ENCODE peak calls at places on chromosome 2, in six cellular contexts. One of them, this sample, is unnamed.

GRCh38 chr2:227407601-227408089 is 19.9 kb upstream of the SCYGR1 start:
- DNase-seq in fibroblast of lung: no peak
- DNase-seq in mammary epithelial cell: peak
- DNase-seq in HepG2: no peak
- DNase-seq in A673: peak
- DNase-seq in PC-3: no peak
- DNase-seq in this sample: peak

GRCh38 chr2:61763605-61764034 is 90.2 kb downstream of the FAM161A start:
- DNase-seq in fibroblast of lung: peak
- DNase-seq in mammary epithelial cell: no peak
- DNase-seq in HepG2: peak
- DNase-seq in A673: peak
- DNase-seq in PC-3: peak
- DNase-seq in this sample: no peak

GRCh38 chr2:227460833-227461232 is 11.1 kb upstream of the AGFG1 start:
- DNase-seq in fibroblast of lung: no peak
- DNase-seq in mammary epithelial cell: no peak
- DNase-seq in HepG2: no peak
- DNase-seq in A673: no peak
- DNase-seq in PC-3: no peak
- DNase-seq in this sample: no peak

GRCh38 chr2:239339726-239340654 is 60.8 kb downstream of the HDAC4 start:
- DNase-seq in fibroblast of lung: no peak
- DNase-seq in mammary epithelial cell: no peak
- DNase-seq in HepG2: no peak
- DNase-seq in A673: no peak
- DNase-seq in PC-3: no peak
- DNase-seq in this sample: no peak

GRCh38 chr2:229407170-229407569 is 136.1 kb upstream of the PID1 start:
- DNase-seq in fibroblast of lung: peak
- DNase-seq in mammary epithelial cell: peak
- DNase-seq in HepG2: peak
- DNase-seq in A673: peak
- DNase-seq in PC-3: peak
- DNase-seq in this sample: peak

GRCh38 chr2:20585710-20586378 is 65.1 kb downstream of the HS1BP3 start:
- DNase-seq in fibroblast of lung: no peak
- DNase-seq in mammary epithelial cell: no peak
- DNase-seq in HepG2: no peak
- DNase-seq in A673: no peak
- DNase-seq in PC-3: no peak
- DNase-seq in this sample: no peak

GRCh38 chr2:24421668-24422067 is 61.3 kb upstream of the ITSN2 start:
- DNase-seq in fibroblast of lung: peak
- DNase-seq in mammary epithelial cell: peak
- DNase-seq in HepG2: peak
- DNase-seq in A673: peak
- DNase-seq in PC-3: peak
- DNase-seq in this sample: no peak

GRCh38 chr2:144989580-144990270 is 469.8 kb upstream of the ZEB2 start:
- DNase-seq in fibroblast of lung: no peak
- DNase-seq in mammary epithelial cell: no peak
- DNase-seq in HepG2: no peak
- DNase-seq in A673: no peak
- DNase-seq in PC-3: no peak
- DNase-seq in this sample: no peak

GRCh38 chr2:20147351-20147750 is 77.6 kb downstream of the SDC1 start:
- DNase-seq in fibroblast of lung: no peak
- DNase-seq in mammary epithelial cell: no peak
- DNase-seq in HepG2: no peak
- DNase-seq in A673: no peak
- DNase-seq in PC-3: no peak
- DNase-seq in this sample: no peak

GRCh38 chr2:233350708-233351107 is 3.6 kb upstream of the DGKD start:
- DNase-seq in fibroblast of lung: peak
- DNase-seq in mammary epithelial cell: peak
- DNase-seq in HepG2: peak
- DNase-seq in A673: peak
- DNase-seq in PC-3: peak
- DNase-seq in this sample: peak

GRCh38 chr2:99771691-99772333 is 282.0 kb upstream of the REV1 start:
- DNase-seq in fibroblast of lung: no peak
- DNase-seq in mammary epithelial cell: no peak
- DNase-seq in HepG2: no peak
- DNase-seq in A673: no peak
- DNase-seq in PC-3: no peak
- DNase-seq in this sample: no peak

GRCh38 chr2:175688241-175688640 is 313.8 kb downstream of the LNPK start:
- DNase-seq in fibroblast of lung: no peak
- DNase-seq in mammary epithelial cell: no peak
- DNase-seq in HepG2: no peak
- DNase-seq in A673: no peak
- DNase-seq in PC-3: no peak
- DNase-seq in this sample: no peak

GRCh38 chr2:159124441-159124911 is 156.0 kb downstream of the TANC1 start:
- DNase-seq in fibroblast of lung: peak
- DNase-seq in mammary epithelial cell: peak
- DNase-seq in HepG2: peak
- DNase-seq in A673: peak
- DNase-seq in PC-3: peak
- DNase-seq in this sample: peak

GRCh38 chr2:60334610-60335009 is 218.8 kb downstream of the BCL11A start:
- DNase-seq in fibroblast of lung: no peak
- DNase-seq in mammary epithelial cell: no peak
- DNase-seq in HepG2: no peak
- DNase-seq in A673: no peak
- DNase-seq in PC-3: no peak
- DNase-seq in this sample: no peak

GRCh38 chr2:233152541-233152940 is 92.4 kb downstream of the INPP5D start:
- DNase-seq in fibroblast of lung: peak
- DNase-seq in mammary epithelial cell: no peak
- DNase-seq in HepG2: no peak
- DNase-seq in A673: no peak
- DNase-seq in PC-3: no peak
- DNase-seq in this sample: no peak

GRCh38 chr2:86323273-86323672 is 14.2 kb downstream of the REEP1 start:
- DNase-seq in fibroblast of lung: no peak
- DNase-seq in mammary epithelial cell: no peak
- DNase-seq in HepG2: no peak
- DNase-seq in A673: no peak
- DNase-seq in PC-3: no peak
- DNase-seq in this sample: no peak

DNA sequence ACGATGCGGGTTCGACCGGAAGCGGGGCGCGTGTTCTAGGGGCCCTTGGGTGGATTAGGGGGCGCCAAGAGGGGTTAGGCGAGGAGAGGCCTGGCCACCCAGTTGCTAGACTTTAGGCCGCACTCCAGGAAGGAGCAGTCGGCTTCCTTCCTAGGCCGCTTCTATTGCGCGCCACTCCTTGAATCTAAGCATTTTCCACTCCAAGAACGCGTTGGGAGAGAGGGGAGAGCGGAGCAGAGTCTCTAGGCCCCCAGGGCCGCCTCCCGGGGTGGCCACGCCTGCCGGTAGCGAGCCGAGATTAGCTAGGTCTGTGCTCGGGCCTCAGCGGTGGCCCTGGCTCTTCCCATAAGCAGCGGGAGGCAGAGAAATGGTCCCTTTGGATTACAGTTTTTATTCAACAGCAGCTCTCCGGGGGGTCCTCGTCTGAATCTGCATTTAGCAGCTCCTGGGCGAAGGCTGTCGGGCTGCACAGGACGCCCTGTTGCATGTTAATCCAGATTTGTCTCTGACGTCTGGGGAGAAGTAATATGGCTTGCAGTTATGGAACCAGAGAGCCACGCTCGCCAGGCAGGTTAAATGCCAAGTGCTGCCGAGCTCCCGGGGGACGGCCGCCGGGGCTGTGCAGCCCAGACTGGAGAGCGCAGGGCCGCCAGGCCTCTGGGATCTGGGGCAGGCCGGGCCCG is 11.4 kb downstream of the MEIS1 start:
- DNase-seq in fibroblast of lung: peak
- DNase-seq in mammary epithelial cell: no peak
- DNase-seq in HepG2: no peak
- DNase-seq in A673: no peak
- DNase-seq in PC-3: no peak
- DNase-seq in this sample: no peak
- TF ChIP-seq EZH2 in fibroblast of lung: no peak
- TF ChIP-seq EZH2 in mammary epithelial cell: no peak
- TF ChIP-seq EZH2 in HepG2: no peak
- TF ChIP-seq EZH2 in A673: no peak
- TF ChIP-seq EZH2 in PC-3: no peak
- TF ChIP-seq EZH2 in this sample: no peak

GRCh38 chr2:74512744-74513604 is 1.3 kb upstream of the TLX2 start:
- DNase-seq in fibroblast of lung: no peak
- DNase-seq in mammary epithelial cell: no peak
- DNase-seq in HepG2: peak
- DNase-seq in A673: no peak
- DNase-seq in PC-3: no peak
- DNase-seq in this sample: no peak

GRCh38 chr2:74513605-74514367 is 464 bp upstream of the TLX2 start:
- DNase-seq in fibroblast of lung: no peak
- DNase-seq in mammary epithelial cell: no peak
- DNase-seq in HepG2: no peak
- DNase-seq in A673: peak
- DNase-seq in PC-3: peak
- DNase-seq in this sample: no peak

GRCh38 chr2:74514368-74515270 is at the start of gene TLX2:
- DNase-seq in fibroblast of lung: no peak
- DNase-seq in mammary epithelial cell: no peak
- DNase-seq in HepG2: no peak
- DNase-seq in A673: peak
- DNase-seq in PC-3: peak
- DNase-seq in this sample: no peak

GRCh38 chr2:74510272-74510671 is 2.8 kb upstream of the PCGF1 start:
- DNase-seq in fibroblast of lung: no peak
- DNase-seq in mammary epithelial cell: no peak
- DNase-seq in HepG2: no peak
- DNase-seq in A673: no peak
- DNase-seq in PC-3: no peak
- DNase-seq in this sample: no peak

GRCh38 chr2:74511104-74511989 is 2.9 kb upstream of the TLX2 start:
- DNase-seq in fibroblast of lung: no peak
- DNase-seq in mammary epithelial cell: no peak
- DNase-seq in HepG2: no peak
- DNase-seq in A673: no peak
- DNase-seq in PC-3: peak
- DNase-seq in this sample: no peak
- TF ChIP-seq EZH2 in fibroblast of lung: no peak
- TF ChIP-seq EZH2 in mammary epithelial cell: no peak
- TF ChIP-seq EZH2 in HepG2: no peak
- TF ChIP-seq EZH2 in A673: no peak
- TF ChIP-seq EZH2 in PC-3: no peak
- TF ChIP-seq EZH2 in this sample: peak

GRCh38 chr2:118806797-118807667 is 40.4 kb downstream of the EN1 start:
- DNase-seq in fibroblast of lung: no peak
- DNase-seq in mammary epithelial cell: no peak
- DNase-seq in HepG2: no peak
- DNase-seq in A673: no peak
- DNase-seq in PC-3: no peak
- DNase-seq in this sample: no peak

GRCh38 chr2:118808429-118808809 is 39.0 kb downstream of the EN1 start:
- DNase-seq in fibroblast of lung: no peak
- DNase-seq in mammary epithelial cell: no peak
- DNase-seq in HepG2: no peak
- DNase-seq in A673: no peak
- DNase-seq in PC-3: no peak
- DNase-seq in this sample: no peak

GRCh38 chr2:118810766-118811165 is 36.7 kb downstream of the EN1 start:
- DNase-seq in fibroblast of lung: no peak
- DNase-seq in mammary epithelial cell: no peak
- DNase-seq in HepG2: no peak
- DNase-seq in A673: no peak
- DNase-seq in PC-3: no peak
- DNase-seq in this sample: no peak

GRCh38 chr2:118805061-118805690 is 42.3 kb downstream of the EN1 start:
- DNase-seq in fibroblast of lung: no peak
- DNase-seq in mammary epithelial cell: no peak
- DNase-seq in HepG2: no peak
- DNase-seq in A673: no peak
- DNase-seq in PC-3: no peak
- DNase-seq in this sample: no peak

DNA sequence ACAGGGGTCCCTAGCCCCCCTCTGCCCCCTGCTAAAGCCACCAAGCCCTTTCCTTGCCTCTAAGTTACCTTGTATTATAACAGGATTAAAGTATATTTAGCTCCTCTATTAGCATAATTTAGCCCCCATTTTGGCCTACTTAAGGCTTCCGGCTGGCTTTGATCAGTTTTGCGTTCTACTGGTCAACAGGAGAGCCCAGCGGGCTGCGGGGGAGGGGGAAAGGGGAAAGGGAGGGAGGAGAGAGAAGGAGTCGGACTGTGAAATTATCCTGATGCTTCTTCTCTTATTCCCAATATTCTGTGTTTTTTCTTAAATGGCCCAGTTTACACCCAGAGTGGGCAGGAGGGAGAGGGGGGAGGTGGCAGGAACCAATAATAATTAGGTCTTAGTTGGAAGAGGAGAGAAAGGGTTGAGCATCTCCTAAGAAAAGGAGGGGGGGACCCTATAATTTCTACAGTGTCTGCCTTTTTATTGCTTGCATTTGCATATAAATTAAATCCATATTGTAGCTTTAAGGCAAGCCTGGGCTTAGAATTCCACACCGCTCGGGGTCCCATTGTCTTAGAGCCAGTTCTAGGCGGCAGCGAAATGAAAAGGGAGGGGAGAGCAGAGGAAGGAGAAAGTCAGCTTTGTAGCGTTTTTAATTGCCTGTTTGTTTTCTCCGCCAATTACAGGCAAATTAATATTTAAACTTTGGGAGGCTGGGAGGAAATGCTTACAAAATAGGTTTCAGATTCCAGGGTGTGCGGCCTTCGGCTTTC is 39.6 kb downstream of the EN1 start:
- DNase-seq in fibroblast of lung: no peak
- DNase-seq in mammary epithelial cell: no peak
- DNase-seq in HepG2: no peak
- DNase-seq in A673: peak
- DNase-seq in PC-3: no peak
- DNase-seq in this sample: no peak
- TF ChIP-seq EZH2 in fibroblast of lung: no peak
- TF ChIP-seq EZH2 in mammary epithelial cell: no peak
- TF ChIP-seq EZH2 in HepG2: no peak
- TF ChIP-seq EZH2 in A673: no peak
- TF ChIP-seq EZH2 in PC-3: no peak
- TF ChIP-seq EZH2 in this sample: no peak

GRCh38 chr2:216694826-216695217 is 527 bp downstream of the IGFBP5 start:
- DNase-seq in fibroblast of lung: no peak
- DNase-seq in mammary epithelial cell: no peak
- DNase-seq in HepG2: no peak
- DNase-seq in A673: no peak
- DNase-seq in PC-3: no peak
- DNase-seq in this sample: no peak

GRCh38 chr2:216693414-216694100 is 1.8 kb downstream of the IGFBP5 start:
- DNase-seq in fibroblast of lung: no peak
- DNase-seq in mammary epithelial cell: no peak
- DNase-seq in HepG2: no peak
- DNase-seq in A673: peak
- DNase-seq in PC-3: no peak
- DNase-seq in this sample: no peak

GRCh38 chr2:216694201-216694825 is 1.0 kb downstream of the IGFBP5 start:
- DNase-seq in fibroblast of lung: peak
- DNase-seq in mammary epithelial cell: peak
- DNase-seq in HepG2: no peak
- DNase-seq in A673: peak
- DNase-seq in PC-3: peak
- DNase-seq in this sample: no peak

GRCh38 chr2:216691210-216691741 is 4.1 kb downstream of the IGFBP5 start:
- DNase-seq in fibroblast of lung: peak
- DNase-seq in mammary epithelial cell: peak
- DNase-seq in HepG2: no peak
- DNase-seq in A673: peak
- DNase-seq in PC-3: peak
- DNase-seq in this sample: no peak

GRCh38 chr2:216692636-216693413 is 2.5 kb downstream of the IGFBP5 start:
- DNase-seq in fibroblast of lung: peak
- DNase-seq in mammary epithelial cell: peak
- DNase-seq in HepG2: no peak
- DNase-seq in A673: peak
- DNase-seq in PC-3: peak
- DNase-seq in this sample: no peak
- TF ChIP-seq EZH2 in fibroblast of lung: no peak
- TF ChIP-seq EZH2 in mammary epithelial cell: no peak
- TF ChIP-seq EZH2 in HepG2: peak
- TF ChIP-seq EZH2 in A673: no peak
- TF ChIP-seq EZH2 in PC-3: no peak
- TF ChIP-seq EZH2 in this sample: no peak